ENCODE peak calls at places on chromosomes 11 and 22, in seven cellular contexts. K is endothelial cell; J is thyroid gland; Z is CD8-positive, alpha-beta T cell; P is epithelial cell of esophagus; S is cardiac fibroblast; M is Calu3. H is an unnamed sample.

GRCh38 chr22:35533365-35534029 is 7.1 kb upstream of the RASD2 start:
- DNase-seq in M (no peak), P (no peak), Z (no peak), S (no peak), J (no peak), K (no peak), H (no peak)

GRCh38 chr11:128924109-128924508 is 18.6 kb downstream of the TP53AIP1 start:
- DNase-seq in P (no peak), S (no peak), M (no peak), K (no peak), Z (no peak), J (no peak), H (no peak)

GRCh38 chr11:118241191-118242098 is 10.7 kb downstream of the MPZL3 start:
- DNase-seq in J (peak; percentile 74), K (peak; percentile 38), Z (peak; percentile 67), M (peak; percentile 46), S (peak; percentile 54), P (peak; percentile 92), H (no peak)

GRCh38 chr11:70122490-70123198 is 44.5 kb downstream of the ANO1 start:
- DNase-seq in P (no peak), M (no peak), S (no peak), K (no peak), Z (no peak), J (no peak), H (no peak)

GRCh38 chr22:29944339-29944738 is 61.4 kb downstream of the MTMR3 start:
- DNase-seq in K (no peak), M (no peak), S (peak; percentile 5), J (no peak), P (no peak), Z (no peak), H (no peak)

GRCh38 chr11:86606270-86606848 is 66.1 kb downstream of the ME3 start:
- DNase-seq in M (no peak), P (no peak), J (no peak), S (no peak), K (no peak), Z (no peak), H (no peak)

GRCh38 chr11:74682731-74683278 is 48.4 kb downstream of the CHRDL2 start:
- DNase-seq in Z (no peak), S (no peak), J (no peak), M (no peak), P (no peak), K (no peak), H (no peak)

GRCh38 chr22:33321466-33321865 is 263.3 kb upstream of the SYN3 start:
- DNase-seq in P (no peak), M (no peak), K (no peak), S (no peak), Z (no peak), J (no peak), H (no peak)

GRCh38 chr11:122524532-122524882 is 131.0 kb upstream of the UBASH3B start:
- DNase-seq in K (no peak), Z (no peak), P (no peak), S (no peak), J (no peak), M (no peak), H (no peak)

GRCh38 chr11:44621784-44622183 is 56.3 kb downstream of the CD82 start:
- DNase-seq in Z (peak; percentile 9), M (no peak), J (no peak), P (no peak), K (peak; percentile 2), S (no peak), H (peak; percentile 8)

GRCh38 chr11:44609028-44609782 is 43.7 kb downstream of the CD82 start:
- DNase-seq in K (no peak), M (no peak), S (no peak), Z (peak; percentile 35), P (no peak), J (no peak), H (no peak)

GRCh38 chr22:49571326-49571725 is 256.3 kb downstream of the BRD1 start:
- DNase-seq in P (no peak), S (no peak), J (no peak), M (no peak), K (no peak), Z (no peak), H (no peak)

GRCh38 chr11:26901162-26901561 is 92.8 kb upstream of the FIBIN start:
- DNase-seq in S (peak; percentile 16), J (no peak), Z (no peak), M (no peak), K (no peak), P (no peak), H (no peak)

GRCh38 chr11:71325418-71326327 is 73.3 kb upstream of the SHANK2 start:
- DNase-seq in J (no peak), M (no peak), K (no peak), S (no peak), Z (no peak), P (no peak), H (no peak)

GRCh38 chr11:10375280-10376048 is 70.6 kb downstream of the ADM start:
- DNase-seq in S (peak; percentile 70), J (peak; percentile 34), K (no peak), M (no peak), Z (no peak), P (no peak), H (no peak)

GRCh38 chr11:10373340-10373739 is 68.5 kb downstream of the ADM start:
- DNase-seq in J (peak; percentile 92), K (no peak), Z (no peak), P (no peak), M (no peak), S (no peak), H (peak; percentile 57)

GRCh38 chr11:10373929-10374328 is 69.1 kb downstream of the ADM start:
- DNase-seq in J (no peak), S (no peak), M (no peak), K (no peak), P (no peak), Z (no peak), H (no peak)

GRCh38 chr11:10374386-10374785 is 69.5 kb downstream of the ADM start:
- DNase-seq in J (no peak), P (no peak), M (no peak), K (no peak), Z (no peak), S (no peak), H (no peak)

GRCh38 chr11:10371926-10372641 is 67.2 kb downstream of the ADM start:
- DNase-seq in K (no peak), M (no peak), Z (no peak), J (no peak), P (no peak), S (no peak), H (no peak)
- TF ChIP-seq CTCF in K (no peak), M (no peak), Z (no peak), J (no peak), P (no peak), S (no peak), H (no peak)

GRCh38 chr22:42132457-42132856 is 1.8 kb upstream of the CYP2D6 start:
- DNase-seq in K (no peak), Z (no peak), P (no peak), S (no peak), M (no peak), J (no peak), H (no peak)
- TF ChIP-seq CTCF in K (no peak), Z (no peak), P (no peak), S (no peak), M (no peak), J (no peak), H (no peak)

DNA sequence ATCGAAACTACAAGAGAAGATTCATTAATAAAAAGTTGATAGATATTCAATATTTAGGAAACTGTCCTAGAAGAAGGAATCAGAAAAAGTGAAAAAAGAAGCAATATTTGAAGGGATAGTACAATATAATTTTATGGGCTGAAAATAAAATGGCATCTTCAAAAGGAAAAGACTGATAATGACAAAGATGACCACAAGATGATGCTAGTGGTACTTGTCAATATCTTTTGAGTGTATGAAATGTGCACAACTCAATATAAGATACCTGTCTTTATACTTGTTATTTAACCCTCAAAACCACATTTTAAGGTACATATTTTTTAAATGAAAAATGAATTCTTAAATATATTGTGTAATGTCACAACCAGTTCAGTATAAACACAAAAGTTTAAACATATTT is 1059.6 kb upstream of the RAG2 start:
- DNase-seq in K (no peak), J (no peak), S (peak; percentile 65), P (peak; percentile 50), M (no peak), Z (no peak), H (no peak)
- TF ChIP-seq CTCF in K (peak; percentile 14), J (no peak), S (peak; percentile 61), P (peak; percentile 61), M (no peak), Z (no peak), H (no peak)

DNA sequence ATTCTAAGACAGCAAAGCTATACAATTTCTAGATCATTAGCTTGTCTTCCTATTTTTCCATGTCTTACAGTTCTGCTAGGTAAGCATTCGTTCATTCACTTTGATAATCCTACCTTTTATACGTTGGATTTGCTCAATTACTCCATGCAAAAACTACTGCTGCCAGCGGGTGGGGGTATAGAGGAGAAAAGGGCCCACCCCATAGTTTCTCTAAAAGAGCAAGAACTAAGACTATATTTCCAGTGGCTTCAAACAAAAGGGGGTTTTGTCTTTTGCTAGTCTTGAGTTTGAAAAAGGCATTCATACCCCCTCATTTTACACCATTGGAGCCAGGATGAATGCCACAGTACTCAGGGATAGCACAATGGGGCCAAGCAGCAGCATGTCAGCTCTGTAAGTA is 155.7 kb downstream of the WT1 start:
- DNase-seq in K (peak; percentile 27), M (no peak), P (no peak), Z (no peak), J (no peak), S (no peak), H (no peak)
- TF ChIP-seq CTCF in K (peak; percentile 37), M (no peak), P (no peak), Z (no peak), J (no peak), S (peak; percentile 16), H (no peak)

DNA sequence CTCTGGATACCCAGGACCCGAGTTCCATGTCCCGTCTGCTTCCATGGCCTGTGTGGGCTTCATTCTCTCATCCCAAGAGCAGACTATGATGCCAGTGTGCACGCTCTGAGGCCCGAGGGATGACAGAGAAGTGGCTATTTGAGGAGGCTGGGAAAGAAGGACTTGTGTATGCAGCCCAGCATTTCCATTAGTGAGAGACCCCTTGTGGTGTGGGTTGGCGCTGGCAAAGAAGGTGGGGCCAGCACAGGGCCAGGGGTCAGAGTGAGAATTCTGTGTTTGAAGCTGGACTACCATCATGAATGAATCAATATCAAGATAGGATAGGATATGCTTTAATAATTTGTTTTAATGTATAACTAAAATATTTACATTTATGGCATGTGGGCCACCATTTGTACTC is 200.8 kb downstream of the HIPK3 start:
- DNase-seq in M (no peak), S (no peak), Z (no peak), P (no peak), J (no peak), K (no peak), H (no peak)
- TF ChIP-seq CTCF in M (no peak), S (no peak), Z (no peak), P (no peak), J (no peak), K (no peak), H (no peak)

GRCh38 chr11:60855726-60856633 is at the start of gene PTGDR2:
- DNase-seq in S (no peak), K (no peak), Z (peak; percentile 44), P (no peak), M (no peak), J (no peak), H (no peak)
- TF ChIP-seq CTCF in S (no peak), K (no peak), Z (no peak), P (no peak), M (no peak), J (no peak), H (no peak)